ENCODE peak calls at places on chromosomes 1 and 21, in nine cellular contexts. One of them, this sample, is unnamed.

GRCh38 chr1:101820080-101820479 is 176.6 kb downstream of the OLFM3 start:
- DNase-seq in activated CD4-positive, alpha-beta T cell treated with anti-CD3 and anti-CD28 coated beads for 48 hours: no peak
- DNase-seq in T-cell: no peak
- DNase-seq in NCI-H1694 treated with DMSO at 0.1 percent for 48 hours: peak; percentile 36
- DNase-seq in GM23338: peak; percentile 75
- DNase-seq in GM19239: no peak
- DNase-seq in H9: no peak
- DNase-seq in kidney: no peak
- DNase-seq in stimulated activated CD8-positive, alpha-beta memory T cell treated with anti-CD3 and anti-CD28 coated beads, Interleukin-15, amount 100 ng/mL, for 1 hour: no peak
- DNase-seq in this sample: peak; percentile 8

GRCh38 chr1:208449951-208450350 is 205.8 kb upstream of the PLXNA2 start:
- DNase-seq in activated CD4-positive, alpha-beta T cell treated with anti-CD3 and anti-CD28 coated beads for 48 hours: no peak
- DNase-seq in T-cell: no peak
- DNase-seq in NCI-H1694 treated with DMSO at 0.1 percent for 48 hours: no peak
- DNase-seq in GM23338: no peak
- DNase-seq in GM19239: no peak
- DNase-seq in H9: no peak
- DNase-seq in kidney: no peak
- DNase-seq in stimulated activated CD8-positive, alpha-beta memory T cell treated with anti-CD3 and anti-CD28 coated beads, Interleukin-15, amount 100 ng/mL, for 1 hour: no peak
- DNase-seq in this sample: peak; percentile 21

GRCh38 chr1:197320991-197321531 is 53.0 kb downstream of the CRB1 start:
- DNase-seq in activated CD4-positive, alpha-beta T cell treated with anti-CD3 and anti-CD28 coated beads for 48 hours: no peak
- DNase-seq in T-cell: no peak
- DNase-seq in NCI-H1694 treated with DMSO at 0.1 percent for 48 hours: no peak
- DNase-seq in GM23338: no peak
- DNase-seq in GM19239: no peak
- DNase-seq in H9: no peak
- DNase-seq in kidney: no peak
- DNase-seq in stimulated activated CD8-positive, alpha-beta memory T cell treated with anti-CD3 and anti-CD28 coated beads, Interleukin-15, amount 100 ng/mL, for 1 hour: no peak
- DNase-seq in this sample: no peak

GRCh38 chr1:243748706-243749283 is 101.2 kb downstream of the AKT3 start:
- DNase-seq in activated CD4-positive, alpha-beta T cell treated with anti-CD3 and anti-CD28 coated beads for 48 hours: no peak
- DNase-seq in T-cell: no peak
- DNase-seq in NCI-H1694 treated with DMSO at 0.1 percent for 48 hours: peak; percentile 100
- DNase-seq in GM23338: peak; percentile 86
- DNase-seq in GM19239: peak; percentile 29
- DNase-seq in H9: no peak
- DNase-seq in kidney: no peak
- DNase-seq in stimulated activated CD8-positive, alpha-beta memory T cell treated with anti-CD3 and anti-CD28 coated beads, Interleukin-15, amount 100 ng/mL, for 1 hour: no peak
- DNase-seq in this sample: peak; percentile 92

GRCh38 chr1:218357893-218358232 is 12.7 kb downstream of the TGFB2 start:
- DNase-seq in activated CD4-positive, alpha-beta T cell treated with anti-CD3 and anti-CD28 coated beads for 48 hours: no peak
- DNase-seq in T-cell: no peak
- DNase-seq in NCI-H1694 treated with DMSO at 0.1 percent for 48 hours: no peak
- DNase-seq in GM23338: no peak
- DNase-seq in GM19239: no peak
- DNase-seq in H9: no peak
- DNase-seq in kidney: no peak
- DNase-seq in stimulated activated CD8-positive, alpha-beta memory T cell treated with anti-CD3 and anti-CD28 coated beads, Interleukin-15, amount 100 ng/mL, for 1 hour: no peak
- DNase-seq in this sample: no peak

GRCh38 chr1:36320767-36321118 is 2.7 kb downstream of the EVA1B start:
- DNase-seq in activated CD4-positive, alpha-beta T cell treated with anti-CD3 and anti-CD28 coated beads for 48 hours: no peak
- DNase-seq in T-cell: no peak
- DNase-seq in NCI-H1694 treated with DMSO at 0.1 percent for 48 hours: no peak
- DNase-seq in GM23338: peak; percentile 68
- DNase-seq in GM19239: no peak
- DNase-seq in H9: no peak
- DNase-seq in kidney: no peak
- DNase-seq in stimulated activated CD8-positive, alpha-beta memory T cell treated with anti-CD3 and anti-CD28 coated beads, Interleukin-15, amount 100 ng/mL, for 1 hour: no peak
- DNase-seq in this sample: no peak

GRCh38 chr1:202351725-202352124 is 3.2 kb downstream of the PPP1R12B start:
- DNase-seq in activated CD4-positive, alpha-beta T cell treated with anti-CD3 and anti-CD28 coated beads for 48 hours: no peak
- DNase-seq in T-cell: no peak
- DNase-seq in NCI-H1694 treated with DMSO at 0.1 percent for 48 hours: no peak
- DNase-seq in GM23338: no peak
- DNase-seq in GM19239: no peak
- DNase-seq in H9: no peak
- DNase-seq in kidney: no peak
- DNase-seq in stimulated activated CD8-positive, alpha-beta memory T cell treated with anti-CD3 and anti-CD28 coated beads, Interleukin-15, amount 100 ng/mL, for 1 hour: no peak
- DNase-seq in this sample: no peak

GRCh38 chr1:5975133-5975880 is 16.9 kb downstream of the NPHP4 start:
- DNase-seq in activated CD4-positive, alpha-beta T cell treated with anti-CD3 and anti-CD28 coated beads for 48 hours: peak; percentile 62
- DNase-seq in T-cell: peak; percentile 46
- DNase-seq in NCI-H1694 treated with DMSO at 0.1 percent for 48 hours: peak; percentile 52
- DNase-seq in GM23338: peak; percentile 67
- DNase-seq in GM19239: peak; percentile 36
- DNase-seq in H9: peak; percentile 59
- DNase-seq in kidney: peak; percentile 76
- DNase-seq in stimulated activated CD8-positive, alpha-beta memory T cell treated with anti-CD3 and anti-CD28 coated beads, Interleukin-15, amount 100 ng/mL, for 1 hour: no peak
- DNase-seq in this sample: peak; percentile 69

GRCh38 chr21:21921410-21922232 is 923.4 kb downstream of the NCAM2 start:
- DNase-seq in activated CD4-positive, alpha-beta T cell treated with anti-CD3 and anti-CD28 coated beads for 48 hours: no peak
- DNase-seq in T-cell: no peak
- DNase-seq in NCI-H1694 treated with DMSO at 0.1 percent for 48 hours: no peak
- DNase-seq in GM23338: peak; percentile 81
- DNase-seq in GM19239: no peak
- DNase-seq in H9: no peak
- DNase-seq in kidney: no peak
- DNase-seq in stimulated activated CD8-positive, alpha-beta memory T cell treated with anti-CD3 and anti-CD28 coated beads, Interleukin-15, amount 100 ng/mL, for 1 hour: no peak
- DNase-seq in this sample: no peak

GRCh38 chr21:15309721-15310120 is 244.9 kb upstream of the NRIP1 start:
- DNase-seq in activated CD4-positive, alpha-beta T cell treated with anti-CD3 and anti-CD28 coated beads for 48 hours: no peak
- DNase-seq in T-cell: no peak
- DNase-seq in NCI-H1694 treated with DMSO at 0.1 percent for 48 hours: no peak
- DNase-seq in GM23338: no peak
- DNase-seq in GM19239: no peak
- DNase-seq in H9: no peak
- DNase-seq in kidney: no peak
- DNase-seq in stimulated activated CD8-positive, alpha-beta memory T cell treated with anti-CD3 and anti-CD28 coated beads, Interleukin-15, amount 100 ng/mL, for 1 hour: no peak
- DNase-seq in this sample: no peak

GRCh38 chr1:245404952-245405351 is 250.2 kb downstream of the KIF26B start:
- DNase-seq in activated CD4-positive, alpha-beta T cell treated with anti-CD3 and anti-CD28 coated beads for 48 hours: no peak
- DNase-seq in T-cell: no peak
- DNase-seq in NCI-H1694 treated with DMSO at 0.1 percent for 48 hours: no peak
- DNase-seq in GM23338: no peak
- DNase-seq in GM19239: no peak
- DNase-seq in H9: no peak
- DNase-seq in kidney: no peak
- DNase-seq in stimulated activated CD8-positive, alpha-beta memory T cell treated with anti-CD3 and anti-CD28 coated beads, Interleukin-15, amount 100 ng/mL, for 1 hour: no peak
- DNase-seq in this sample: no peak

GRCh38 chr1:174976436-174977107 is 23.2 kb upstream of the CACYBP start:
- DNase-seq in activated CD4-positive, alpha-beta T cell treated with anti-CD3 and anti-CD28 coated beads for 48 hours: no peak
- DNase-seq in T-cell: no peak
- DNase-seq in NCI-H1694 treated with DMSO at 0.1 percent for 48 hours: no peak
- DNase-seq in GM23338: no peak
- DNase-seq in GM19239: no peak
- DNase-seq in H9: no peak
- DNase-seq in kidney: no peak
- DNase-seq in stimulated activated CD8-positive, alpha-beta memory T cell treated with anti-CD3 and anti-CD28 coated beads, Interleukin-15, amount 100 ng/mL, for 1 hour: no peak
- DNase-seq in this sample: no peak